ENCODE peak calls at places on chromosomes 6 and 20, in eight cellular contexts. Y is astrocyte, Q is WERI-Rb-1, V is uterus, X is GM23248, B is cardiac muscle cell, G is spleen, W is aorta. C is an unnamed sample. For H3K9me3, the result is how much of the 10 kb centered on the place peaks cover.

GRCh38 chr20:55800501-55800900 is 204.8 kb downstream of the CBLN4 start:
- DNase-seq in Y (no peak), Q (no peak), V (no peak), X (no peak), B (no peak), G (no peak), W (no peak), C (no peak)

GRCh38 chr20:62668441-62669027 is 26.2 kb downstream of the SLCO4A1 start:
- DNase-seq in Y (peak), Q (peak), V (peak), X (peak), B (peak), G (no peak), W (peak), C (peak)

GRCh38 chr6:73637404-73637803 is 16.4 kb downstream of the SLC17A5 start:
- DNase-seq in Y (no peak), Q (no peak), V (no peak), X (no peak), B (no peak), G (no peak), W (no peak), C (no peak)

GRCh38 chr20:33976959-33977358 is 16.8 kb upstream of the RALY start:
- DNase-seq in Y (no peak), Q (no peak), V (no peak), X (no peak), B (no peak), G (no peak), W (no peak), C (no peak)

GRCh38 chr20:53623454-53624206 is 30.0 kb upstream of the ZNF217 start:
- DNase-seq in Y (peak), Q (peak), V (peak), X (peak), B (peak), G (peak), W (peak), C (peak)

GRCh38 chr6:125662301-125662700 is 87.1 kb upstream of the HEY2 start:
- DNase-seq in Y (no peak), Q (no peak), V (no peak), X (no peak), B (no peak), G (no peak), W (no peak), C (no peak)

GRCh38 chr6:82178084-82178758 is 69.3 kb downstream of the IBTK start:
- DNase-seq in Y (peak), Q (no peak), V (no peak), X (peak), B (peak), G (no peak), W (no peak), C (peak)

GRCh38 chr6:33419580-33420492 is at the start of gene SYNGAP1:
- DNase-seq in Y (peak), Q (peak), V (peak), X (peak), B (peak), G (peak), W (peak), C (no peak)

GRCh38 chr6:54283877-54284860 is 24.1 kb upstream of the TINAG start:
- DNase-seq in Y (no peak), Q (no peak), V (no peak), X (no peak), B (no peak), G (no peak), W (no peak), C (no peak)

GRCh38 chr6:29005183-29005885 is at the start of gene ZNF311:
- DNase-seq in Y (peak), Q (no peak), V (peak), X (peak), B (peak), G (no peak), W (peak), C (no peak)

GRCh38 chr20:49880177-49880576 is 35.2 kb downstream of the SPATA2 start:
- DNase-seq in Y (peak), Q (no peak), V (no peak), X (no peak), B (peak), G (no peak), W (no peak), C (no peak)

GRCh38 chr20:23235173-23236027 is 115.2 kb upstream of the NXT1 start:
- DNase-seq in Y (peak), Q (peak), V (no peak), X (peak), B (peak), G (peak), W (peak), C (peak)

GRCh38 chr20:7650481-7650880 is 289.8 kb downstream of the HAO1 start:
- DNase-seq in Y (peak), Q (no peak), V (no peak), X (peak), B (peak), G (no peak), W (no peak), C (no peak)

GRCh38 chr20:50512323-50512722 is 2.1 kb downstream of the PTPN1 start:
- DNase-seq in Y (no peak), Q (no peak), V (no peak), X (no peak), B (no peak), G (no peak), W (no peak), C (no peak)

GRCh38 chr6:15409301-15410125 is 163.6 kb downstream of the JARID2 start:
- DNase-seq in Y (no peak), Q (no peak), V (no peak), X (no peak), B (no peak), G (no peak), W (no peak), C (no peak)

GRCh38 chr6:19463250-19463649 is 373.9 kb upstream of the ID4 start:
- DNase-seq in Y (no peak), Q (no peak), V (no peak), X (no peak), B (no peak), G (no peak), W (no peak), C (no peak)

GRCh38 chr20:24961384-24962181 is 12.5 kb downstream of the CST7 start:
- DNase-seq in Y (no peak), Q (no peak), V (no peak), X (no peak), B (no peak), G (peak), W (no peak), C (no peak)

GRCh38 chr6:31575335-31575901 is at the start of gene TNF:
- DNase-seq in Y (no peak), Q (no peak), V (peak), X (no peak), B (no peak), G (peak), W (peak), C (no peak)

GRCh38 chr6:113481441-113481840 is 375.7 kb upstream of the MARCKS start:
- DNase-seq in Y (no peak), Q (no peak), V (no peak), X (peak), B (no peak), G (no peak), W (no peak), C (no peak)

GRCh38 chr6:148885920-148886845 is 139.4 kb downstream of the UST start:
- DNase-seq in Y (no peak), Q (peak), V (no peak), X (no peak), B (no peak), G (no peak), W (no peak), C (peak)

GRCh38 chr6:44177691-44178423 is 19.2 kb downstream of the CAPN11 start:
- DNase-seq in Y (peak), Q (no peak), V (peak), X (peak), B (peak), G (no peak), W (peak), C (no peak)

GRCh38 chr6:25359191-25359861 is 80.2 kb downstream of the CARMIL1 start:
- DNase-seq in Y (peak), Q (no peak), V (peak), X (peak), B (peak), G (no peak), W (peak), C (no peak)

GRCh38 chr6:93819189-93819588 is 399.8 kb upstream of the EPHA7 start:
- DNase-seq in Y (no peak), Q (no peak), V (no peak), X (no peak), B (no peak), G (no peak), W (no peak), C (no peak)

GRCh38 chr20:1427457-1428054 is 34.7 kb upstream of the FKBP1A start:
- DNase-seq in Y (no peak), Q (no peak), V (no peak), X (peak), B (peak), G (no peak), W (no peak), C (no peak)

GRCh38 chr6:138465007-138465645 is 34.2 kb downstream of the NHSL1 start:
- DNase-seq in Y (peak), Q (no peak), V (no peak), X (peak), B (peak), G (no peak), W (no peak), C (no peak)

GRCh38 chr6:42156638-42157037 is 14.2 kb upstream of the C6orf132 start:
- DNase-seq in Y (no peak), Q (no peak), V (no peak), X (no peak), B (no peak), G (no peak), W (no peak), C (no peak)

GRCh38 chr6:32047855-32048766 is 9.9 kb downstream of the CYP21A2 start:
- DNase-seq in Y (no peak), Q (peak), V (peak), X (peak), B (peak), G (peak), W (peak), C (peak)

GRCh38 chr20:62367483-62368302 is 581 bp upstream of the LAMA5 start:
- DNase-seq in Y (no peak), Q (peak), V (no peak), X (no peak), B (peak), G (no peak), W (peak), C (peak)

GRCh38 chr6:15596241-15596896 is 66.5 kb downstream of the DTNBP1 start:
- DNase-seq in Y (no peak), Q (peak), V (no peak), X (no peak), B (peak), G (no peak), W (no peak), C (no peak)

GRCh38 chr6:143966291-143966690 is 41.8 kb downstream of the PLAGL1 start:
- DNase-seq in Y (no peak), Q (no peak), V (no peak), X (no peak), B (no peak), G (no peak), W (no peak), C (no peak)

GRCh38 chr6:113464959-113465358 is 392.2 kb upstream of the MARCKS start:
- DNase-seq in Y (peak), Q (no peak), V (no peak), X (peak), B (peak), G (no peak), W (no peak), C (no peak)

GRCh38 chr20:728022-728944 is 40.0 kb downstream of the SLC52A3 start:
- DNase-seq in Y (peak), Q (peak), V (no peak), X (peak), B (peak), G (peak), W (no peak), C (peak)

DNA sequence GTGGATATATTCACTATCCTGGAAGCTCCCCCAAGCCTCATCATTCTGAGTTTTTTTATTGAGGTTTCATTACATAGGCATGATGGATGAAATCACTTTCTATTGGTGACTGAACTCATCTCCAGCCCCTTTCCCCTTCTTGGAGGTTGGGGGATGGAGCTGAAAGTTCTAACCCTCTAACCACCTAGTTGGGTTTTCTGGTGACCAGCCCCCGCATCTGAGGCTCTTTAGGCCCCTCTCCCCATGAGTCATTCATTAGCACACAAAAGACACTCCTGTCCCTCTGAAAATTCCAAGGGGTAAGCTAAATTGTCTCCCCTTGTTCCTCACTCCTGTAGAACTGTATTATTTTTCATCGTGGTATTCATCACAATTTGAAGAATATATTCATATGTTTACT is 33.3 kb downstream of the GFRA4 start:
- DNase-seq in Y (no peak), Q (no peak), V (no peak), X (no peak), B (no peak), G (no peak), W (no peak), C (no peak)
- H3K4me3 ChIP-seq in Y (no peak), Q (no peak), V (no peak), X (no peak), B (no peak), G (no peak), W (no peak), C (no peak)

GRCh38 chr6:22445946-22446345 is 123.4 kb upstream of the HDGFL1 start:
- DNase-seq in Y (no peak), Q (no peak), V (no peak), X (no peak), B (no peak), G (no peak), W (no peak), C (no peak)
- H3K9me3 ChIP-seq in Y (under half), Q (under half), V (under half), X (under half), B (under half), G (under half), W (under half), C (under half)

GRCh38 chr6:6002005-6002808 is 4.5 kb downstream of the NRN1 start:
- DNase-seq in Y (no peak), Q (no peak), V (no peak), X (peak), B (no peak), G (no peak), W (no peak), C (no peak)
- H3K4me3 ChIP-seq in Y (no peak), Q (no peak), V (no peak), X (peak), B (peak), G (peak), W (no peak), C (no peak)

DNA sequence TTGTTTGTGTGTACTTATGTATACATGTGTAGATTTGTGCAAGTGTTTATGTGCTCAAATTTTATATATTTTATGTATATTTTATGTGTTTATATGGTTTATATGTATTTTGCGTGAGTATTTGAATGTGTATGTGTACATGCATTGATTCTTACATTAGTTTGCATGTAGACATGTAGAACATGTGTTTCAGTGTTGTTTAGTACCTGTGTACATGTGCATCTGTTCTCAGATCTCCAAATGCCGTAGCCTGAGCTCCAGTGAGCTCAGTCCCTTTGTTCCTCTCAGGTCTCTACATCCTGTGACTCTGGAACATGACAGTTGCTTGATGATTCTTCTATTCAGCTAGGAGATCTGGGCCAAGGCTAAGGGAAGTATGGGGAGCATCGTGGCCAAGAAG is 4.5 kb upstream of the DEFB119 start:
- DNase-seq in Y (no peak), Q (no peak), V (no peak), X (no peak), B (no peak), G (no peak), W (no peak), C (no peak)
- H3K9me3 ChIP-seq in Y (under half), Q (under half), V (under half), X (under half), B (under half), G (under half), W (under half), C (under half)

GRCh38 chr6:5998741-5999687 is 7.7 kb downstream of the NRN1 start:
- DNase-seq in Y (no peak), Q (peak), V (no peak), X (peak), B (no peak), G (peak), W (no peak), C (no peak)
- H3K4me3 ChIP-seq in Y (peak), Q (peak), V (no peak), X (peak), B (no peak), G (peak), W (no peak), C (no peak)

GRCh38 chr6:123211777-123212545 is 215.9 kb downstream of the CLVS2 start:
- DNase-seq in Y (no peak), Q (no peak), V (no peak), X (no peak), B (no peak), G (no peak), W (no peak), C (no peak)
- H3K9me3 ChIP-seq in Y (under half), Q (under half), V (under half), X (under half), B (under half), G (under half), W (under half), C (under half)

DNA sequence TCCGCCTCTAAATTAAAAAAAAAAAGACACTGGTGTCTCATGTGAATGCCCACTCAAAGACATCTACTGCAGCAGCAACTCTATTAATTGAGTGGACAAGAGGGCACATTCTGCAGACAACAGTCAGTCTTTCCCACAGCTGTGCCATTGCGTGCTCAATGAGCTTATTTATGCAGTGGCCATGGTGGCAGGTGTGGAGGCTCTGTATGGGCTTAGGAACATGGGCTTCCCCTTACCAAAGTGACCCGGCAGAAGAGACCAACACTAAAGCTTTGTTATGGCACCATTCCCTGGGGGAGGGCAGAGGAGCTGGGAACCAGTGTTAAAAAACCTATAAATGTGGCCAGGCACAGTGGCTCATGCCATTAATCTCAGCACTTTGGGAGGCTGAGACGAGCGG is 4.2 kb upstream of the VAPB start:
- DNase-seq in Y (no peak), Q (no peak), V (no peak), X (no peak), B (no peak), G (no peak), W (no peak), C (no peak)
- H3K4me3 ChIP-seq in Y (no peak), Q (no peak), V (no peak), X (no peak), B (no peak), G (no peak), W (no peak), C (no peak)

C was measured in HAP-1.